ENCODE peak calls at places on chromosomes 12 and 14, in five cellular contexts. W is sigmoid colon, E is esophagus squamous epithelium, H is IMR-90, S is stomach. F is an unnamed sample.

GRCh38 chr14:100708349-100709217 is 18.1 kb upstream of the DLK1 start:
- DNase-seq in E (no peak), W (peak; percentile 89), H (peak; percentile 22), S (peak; percentile 54), F (no peak)

GRCh38 chr12:53726342-53726741 is 910 bp downstream of the CALCOCO1 start:
- DNase-seq in E (no peak), W (no peak), H (no peak), S (no peak), F (no peak)

GRCh38 chr12:15728118-15728598 is 61.0 kb downstream of the EPS8 start:
- DNase-seq in E (no peak), S (no peak), H (peak; percentile 80), W (no peak), F (no peak)

GRCh38 chr12:92505373-92506340 is 197.1 kb upstream of the PLEKHG7 start:
- DNase-seq in S (peak; percentile 60), W (peak; percentile 89), H (peak; percentile 50), E (peak; percentile 3), F (peak; percentile 68)

GRCh38 chr12:120687570-120688289 is 781 bp downstream of the MLEC start:
- DNase-seq in W (peak; percentile 66), H (no peak), E (no peak), S (no peak), F (no peak)

GRCh38 chr14:104888489-104889373 is 23.7 kb downstream of the CEP170B start:
- DNase-seq in E (no peak), S (no peak), H (no peak), W (peak; percentile 54), F (peak; percentile 34)

GRCh38 chr14:104504172-104504735 is 75.3 kb upstream of the C14orf180 start:
- DNase-seq in S (no peak), E (no peak), H (no peak), W (no peak), F (no peak)

GRCh38 chr12:125110641-125111360 is 45.6 kb downstream of the AACS start:
- DNase-seq in H (peak; percentile 74), E (no peak), W (no peak), S (no peak), F (no peak)

GRCh38 chr12:104562763-104563162 is 106.0 kb downstream of the CHST11 start:
- DNase-seq in W (no peak), E (no peak), H (no peak), S (no peak), F (no peak)

GRCh38 chr14:24243336-24243836 is 963 bp upstream of the TINF2 start:
- DNase-seq in S (no peak), H (no peak), E (no peak), W (peak; percentile 76), F (no peak)

GRCh38 chr12:26327975-26328635 is 132.7 kb downstream of the SSPN start:
- DNase-seq in W (no peak), E (no peak), H (no peak), S (no peak), F (no peak)

GRCh38 chr14:33127531-33127930 is 188.9 kb downstream of the NPAS3 start:
- DNase-seq in W (no peak), H (no peak), E (no peak), S (no peak), F (no peak)

GRCh38 chr12:123119808-123120207 is 31.1 kb downstream of the PITPNM2 start:
- DNase-seq in E (no peak), W (no peak), S (no peak), H (no peak), F (peak; percentile 65)

GRCh38 chr12:64759035-64759894 is at the start of gene GNS:
- DNase-seq in H (peak; percentile 89), W (peak; percentile 98), S (peak; percentile 97), E (peak; percentile 70), F (peak; percentile 99)

GRCh38 chr12:75982974-75983660 is 48.5 kb downstream of the PHLDA1 start:
- DNase-seq in H (no peak), S (no peak), W (no peak), E (no peak), F (no peak)

GRCh38 chr12:128365831-128366231 is 98.9 kb downstream of the TMEM132C start:
- DNase-seq in E (no peak), S (no peak), H (no peak), W (peak; percentile 72), F (no peak)

GRCh38 chr14:37142835-37143499 is 29.4 kb downstream of the SLC25A21 start:
- DNase-seq in E (no peak), W (no peak), S (no peak), H (peak; percentile 72), F (no peak)

GRCh38 chr12:26274441-26275312 is 79.3 kb downstream of the SSPN start:
- DNase-seq in E (peak; percentile 49), S (peak; percentile 85), W (peak; percentile 95), H (peak; percentile 100), F (peak; percentile 66)

GRCh38 chr14:101408077-101408831 is 153.0 kb upstream of the DIO3 start:
- DNase-seq in W (no peak), E (no peak), S (no peak), H (peak; percentile 90), F (no peak)

GRCh38 chr12:124053855-124054254 is 80.8 kb downstream of the ZNF664 start:
- DNase-seq in W (peak; percentile 84), H (peak; percentile 48), S (peak; percentile 62), E (no peak), F (peak; percentile 50)

GRCh38 chr14:30214014-30214413 is 286.4 kb upstream of the PRKD1 start:
- DNase-seq in E (no peak), W (no peak), S (no peak), H (peak; percentile 53), F (no peak)

GRCh38 chr14:73455294-73455693 is 3.1 kb downstream of the NUMB start:
- DNase-seq in E (no peak), W (no peak), S (no peak), H (no peak), F (no peak)

GRCh38 chr14:73457050-73457934 is 1.1 kb downstream of the NUMB start:
- DNase-seq in H (peak; percentile 33), S (peak; percentile 45), W (peak; percentile 80), E (no peak), F (peak; percentile 74)

GRCh38 chr14:73457935-73458218 is 469 bp downstream of the NUMB start:
- DNase-seq in S (peak; percentile 45), E (no peak), H (no peak), W (no peak), F (no peak)

GRCh38 chr14:73458219-73458976 is at the start of gene NUMB:
- DNase-seq in S (peak; percentile 98), W (peak; percentile 100), E (peak; percentile 94), H (peak; percentile 100), F (peak; percentile 98)

DNA sequence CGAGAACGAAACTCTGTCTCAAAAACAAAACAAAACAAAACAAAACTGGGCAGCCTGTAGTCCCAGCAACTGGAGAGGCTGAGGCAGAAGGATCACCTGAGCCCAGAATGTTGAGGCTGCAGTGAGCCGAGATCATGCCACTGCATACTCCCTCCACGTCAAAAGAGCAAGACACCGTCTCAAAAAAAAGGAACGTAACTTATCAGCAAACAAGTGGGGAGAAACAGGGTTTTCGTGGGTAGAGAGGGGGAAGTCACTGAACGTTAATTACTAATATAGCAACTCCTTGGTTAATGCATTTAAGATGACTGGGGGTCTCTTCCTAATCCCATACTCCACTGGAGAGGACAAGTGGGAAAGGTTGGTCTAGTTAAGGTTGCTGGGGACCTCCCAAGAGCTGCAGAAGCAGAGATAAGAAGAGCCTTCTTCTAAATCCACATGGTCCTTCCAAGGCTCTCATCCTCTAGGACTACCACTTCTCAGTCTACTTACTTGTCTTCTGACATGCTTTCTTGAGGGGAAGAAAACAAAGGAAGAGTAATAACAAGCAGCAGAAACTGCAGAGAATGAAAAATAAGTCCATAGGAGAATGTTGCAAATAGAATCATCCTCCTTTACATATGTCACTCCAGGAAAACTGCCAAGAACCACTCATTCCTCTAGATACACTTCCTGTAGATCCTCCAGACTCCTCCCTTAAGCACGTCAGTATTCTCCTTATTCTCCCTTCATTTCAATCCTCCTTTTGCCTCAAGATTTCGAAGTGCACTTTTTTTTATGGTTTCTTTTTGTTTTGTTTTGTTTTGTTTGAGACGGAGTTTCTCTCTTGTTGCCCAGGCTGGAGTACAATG is 5.8 kb downstream of the NUMB start:
- DNase-seq in W (no peak), S (no peak), H (peak; percentile 97), E (no peak), F (no peak)
- H3K27ac ChIP-seq in W (no peak overlapping the region), S (no peak overlapping the region), H (peak overlapping the region; percentile 15), E (no peak overlapping the region), F (no peak overlapping the region)

DNA sequence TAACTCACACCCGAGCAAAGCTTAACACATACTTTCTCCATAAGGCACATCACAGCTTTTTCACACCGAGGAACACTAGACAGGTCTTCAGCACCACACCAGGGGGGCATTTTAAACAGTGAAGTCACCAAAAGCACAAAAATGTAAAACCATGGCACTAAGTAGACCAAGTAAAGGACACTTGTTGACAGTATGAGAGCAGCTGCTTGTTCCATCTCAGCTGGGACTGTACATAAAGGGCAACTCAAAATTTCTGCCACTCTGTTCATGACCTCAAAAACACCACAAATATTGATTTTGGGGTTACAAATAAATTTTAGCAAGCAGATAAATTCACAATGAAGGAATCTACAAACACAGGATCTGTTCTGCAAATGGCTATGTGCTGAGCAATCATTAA is 60.4 kb downstream of the ESR2 start:
- DNase-seq in E (no peak), W (no peak), S (no peak), H (peak; percentile 10), F (no peak)
- H3K4me3 ChIP-seq in E (no peak overlapping the region), W (no peak overlapping the region), S (no peak overlapping the region), H (no peak overlapping the region), F (no peak overlapping the region)

GRCh38 chr14:76961631-76962302 is 66.7 kb downstream of the IRF2BPL start:
- DNase-seq in W (peak; percentile 94), S (peak; percentile 77), E (peak; percentile 61), H (peak; percentile 97), F (peak; percentile 95)
- TF ChIP-seq POLR2A in W (no peak), S (no peak), E (no peak), H (no peak), F (peak; percentile 37)

GRCh38 chr12:89571481-89572190 is 45.8 kb upstream of the POC1B start:
- DNase-seq in S (no peak), E (no peak), H (peak; percentile 52), W (no peak), F (no peak)

GRCh38 chr12:89567691-89568239 is 41.9 kb upstream of the POC1B start:
- DNase-seq in W (no peak), S (no peak), E (no peak), H (no peak), F (no peak)

GRCh38 chr12:89566615-89567014 is 40.8 kb upstream of the POC1B start:
- DNase-seq in H (peak; percentile 56), E (no peak), W (no peak), S (no peak), F (no peak)

GRCh38 chr12:89565002-89565401 is 39.2 kb upstream of the POC1B start:
- DNase-seq in H (no peak), W (no peak), E (no peak), S (no peak), F (no peak)

GRCh38 chr12:89568484-89568883 is 42.6 kb upstream of the POC1B start:
- DNase-seq in E (no peak), W (no peak), S (no peak), H (no peak), F (no peak)
- H3K27ac ChIP-seq in E (no peak overlapping the region), W (no peak overlapping the region), S (no peak overlapping the region), H (no peak overlapping the region), F (no peak overlapping the region)

GRCh38 chr12:117165342-117165741 is 24.9 kb downstream of the FBXO21 start:
- DNase-seq in W (no peak), H (no peak), E (no peak), S (peak; percentile 72), F (no peak)
- H3K4me3 ChIP-seq in W (no peak overlapping the region), H (no peak overlapping the region), E (no peak overlapping the region), S (no peak overlapping the region), F (no peak overlapping the region)

F was measured in Peyer's patch.